ENCODE peak calls at places on chromosome 6, in five cellular contexts. O, Z, D, T and U are unnamed samples.

GRCh38 chr6:15817100-15817499 is 154.3 kb upstream of the DTNBP1 start:
- DNase-seq in D (no peak), T (no peak), O (no peak), Z (no peak), U (no peak)

GRCh38 chr6:131823276-131823902 is 15.6 kb downstream of the ENPP1 start:
- DNase-seq in D (no peak), Z (no peak), O (no peak), T (no peak), U (no peak)

GRCh38 chr6:27867941-27868705 is 44.1 kb downstream of the OR2B2 start:
- DNase-seq in D (no peak), O (no peak), T (no peak), Z (no peak), U (no peak)

GRCh38 chr6:33049323-33049722 is 24.1 kb downstream of the HLA-DPA1 start:
- DNase-seq in Z (no peak), T (no peak), D (no peak), O (no peak), U (no peak)

GRCh38 chr6:3227363-3228045 is at the start of gene TUBB2B:
- DNase-seq in T (peak; percentile 76), Z (peak; percentile 29), O (peak; percentile 90), D (no peak), U (no peak)

GRCh38 chr6:22880686-22881433 is 311.5 kb downstream of the HDGFL1 start:
- DNase-seq in T (no peak), D (peak; percentile 98), Z (no peak), O (peak; percentile 73), U (no peak)

GRCh38 chr6:150297327-150298028 is 71.3 kb upstream of the IYD start:
- DNase-seq in O (no peak), Z (no peak), T (no peak), D (peak; percentile 97), U (no peak)

GRCh38 chr6:44778513-44778912 is 391.0 kb downstream of the CDC5L start:
- DNase-seq in D (no peak), Z (no peak), T (no peak), O (no peak), U (no peak)

GRCh38 chr6:169536446-169537170 is 165.2 kb downstream of the WDR27 start:
- DNase-seq in T (no peak), D (peak; percentile 81), O (no peak), Z (no peak), U (no peak)

GRCh38 chr6:113411006-113411405 is 446.1 kb upstream of the MARCKS start:
- DNase-seq in O (peak; percentile 13), Z (no peak), T (no peak), D (peak; percentile 52), U (no peak)

GRCh38 chr6:10411131-10411914 is 3.6 kb downstream of the TFAP2A start:
- DNase-seq in D (no peak), Z (no peak), O (no peak), T (no peak), U (no peak)

GRCh38 chr6:142222022-142222421 is 75.0 kb downstream of the VTA1 start:
- DNase-seq in T (no peak), D (no peak), O (no peak), Z (no peak), U (no peak)

GRCh38 chr6:97186416-97186999 is 96.5 kb downstream of the MMS22L start:
- DNase-seq in T (peak; percentile 16), Z (peak; percentile 5), O (peak; percentile 85), D (peak; percentile 57), U (peak; percentile 55)

GRCh38 chr6:24549674-24550418 is 55.1 kb downstream of the ALDH5A1 start:
- DNase-seq in O (no peak), D (peak; percentile 32), T (no peak), Z (no peak), U (no peak)

GRCh38 chr6:11202513-11203305 is 29.8 kb downstream of the NEDD9 start:
- DNase-seq in O (no peak), Z (no peak), T (peak; percentile 31), D (no peak), U (no peak)

GRCh38 chr6:137926207-137926731 is 59.2 kb downstream of the TNFAIP3 start:
- DNase-seq in Z (no peak), T (no peak), O (peak; percentile 57), D (peak; percentile 92), U (no peak)

GRCh38 chr6:43910638-43911353 is 140.8 kb downstream of the VEGFA start:
- DNase-seq in Z (no peak), T (no peak), O (peak; percentile 65), D (peak; percentile 88), U (peak; percentile 19)